ENCODE peak calls at places on chromosomes 5 and 9, in six cellular contexts. C is stomach, R is OCI-LY7, U is skeletal muscle cell, L is body of pancreas, N is Panc1. D is an unnamed sample.

GRCh38 chr9:37417857-37418618 is 4.5 kb upstream of the GRHPR start:
- DNase-seq in L (peak), R (no peak), N (no peak), U (no peak), C (no peak), D (no peak)

GRCh38 chr9:103371152-103371551 is 376.0 kb downstream of the CYLC2 start:
- DNase-seq in N (no peak), L (no peak), U (no peak), R (no peak), C (no peak), D (no peak)

GRCh38 chr9:132003904-132004303 is 75.8 kb downstream of the MED27 start:
- DNase-seq in U (no peak), N (no peak), R (no peak), C (no peak), L (no peak), D (no peak)

GRCh38 chr5:134114886-134115805 is 665 bp downstream of the TCF7 start:
- DNase-seq in N (no peak), L (peak), R (peak), U (no peak), C (peak), D (no peak)

GRCh38 chr5:137431051-137431450 is 68.1 kb downstream of the SPOCK1 start:
- DNase-seq in R (no peak), L (no peak), N (no peak), U (no peak), C (no peak), D (no peak)

GRCh38 chr5:107796797-107797196 is 126.1 kb upstream of the EFNA5 start:
- DNase-seq in N (no peak), U (no peak), L (no peak), C (no peak), R (no peak), D (no peak)

GRCh38 chr9:81892440-81892839 is 35.8 kb upstream of the SPATA31D4 start:
- DNase-seq in U (no peak), N (no peak), R (no peak), L (no peak), C (no peak), D (no peak)

GRCh38 chr9:107486674-107487520 is 2.7 kb downstream of the KLF4 start:
- DNase-seq in U (no peak), L (no peak), N (no peak), R (no peak), C (peak), D (no peak)

GRCh38 chr5:146344155-146345118 is 5.8 kb downstream of the POU4F3 start:
- DNase-seq in N (no peak), L (no peak), C (no peak), R (no peak), U (no peak), D (no peak)

GRCh38 chr5:146345240-146345577 is 6.6 kb downstream of the POU4F3 start:
- DNase-seq in R (no peak), L (no peak), N (no peak), C (no peak), U (no peak), D (no peak)

GRCh38 chr5:146341854-146342253 is 3.2 kb downstream of the POU4F3 start:
- DNase-seq in R (no peak), L (no peak), U (no peak), N (no peak), C (no peak), D (no peak)

GRCh38 chr5:146342519-146342881 is 3.9 kb downstream of the POU4F3 start:
- DNase-seq in C (no peak), R (no peak), L (no peak), N (no peak), U (no peak), D (no peak)

GRCh38 chr5:146342882-146343865 is 4.5 kb downstream of the POU4F3 start:
- DNase-seq in R (no peak), N (no peak), U (no peak), C (no peak), L (no peak), D (no peak)
- H3K4me3 ChIP-seq in R (no peak), N (no peak), U (no peak), C (no peak), L (no peak), D (no peak)

DNA sequence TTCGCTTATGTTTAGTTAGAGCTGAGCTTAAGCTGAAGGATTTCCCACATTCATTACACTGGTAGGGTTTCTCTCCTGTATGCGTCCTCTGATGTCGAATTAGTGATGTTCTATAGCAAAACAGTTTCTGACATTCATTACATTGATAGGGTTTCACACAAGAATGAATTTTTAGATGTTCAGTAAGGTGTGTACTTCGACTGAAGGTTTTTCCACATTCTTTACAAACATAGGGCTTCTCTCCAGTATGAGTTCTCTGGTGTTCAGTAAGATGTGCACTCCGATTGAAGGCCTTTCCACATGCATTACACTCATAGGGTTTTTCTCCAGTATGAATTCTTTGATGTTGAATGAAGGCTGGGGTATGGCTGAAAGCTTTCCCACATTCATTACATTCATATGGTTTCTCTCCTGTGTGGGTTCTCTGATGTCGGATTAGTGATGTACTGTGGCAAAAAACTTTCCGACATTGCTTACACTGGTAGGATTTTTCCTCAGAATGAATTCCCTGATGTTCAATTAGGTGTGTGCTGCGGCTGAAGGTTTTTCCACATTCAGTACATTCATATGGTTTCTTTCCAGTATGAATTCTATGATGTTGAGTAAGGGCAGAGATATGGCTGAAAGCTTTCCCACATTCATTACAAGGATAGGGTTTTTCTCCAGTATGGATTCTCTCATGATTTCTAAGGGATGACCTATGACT is 14.6 kb downstream of the ZNF883 start:
- DNase-seq in R (no peak), N (no peak), C (no peak), L (no peak), U (no peak), D (no peak)
- H3K4me3 ChIP-seq in R (no peak), N (no peak), C (no peak), L (no peak), U (no peak), D (no peak)

GRCh38 chr9:76900884-76901440 is 5.0 kb downstream of the PRUNE2 start:
- DNase-seq in U (no peak), L (no peak), N (no peak), C (no peak), R (no peak), D (no peak)
- H3K4me3 ChIP-seq in U (no peak), L (no peak), N (no peak), C (peak), R (no peak), D (no peak)

GRCh38 chr9:76863832-76864231 is 42.1 kb downstream of the PRUNE2 start:
- DNase-seq in N (no peak), C (no peak), U (no peak), R (no peak), L (no peak), D (no peak)

GRCh38 chr9:76873056-76873792 is 32.7 kb downstream of the PRUNE2 start:
- DNase-seq in R (no peak), L (no peak), N (no peak), C (no peak), U (peak), D (no peak)

GRCh38 chr9:76866689-76867088 is 39.2 kb downstream of the PRUNE2 start:
- DNase-seq in U (peak), L (no peak), C (no peak), N (peak), R (no peak), D (no peak)

GRCh38 chr9:76873821-76874220 is 32.1 kb downstream of the PRUNE2 start:
- DNase-seq in U (no peak), R (no peak), C (no peak), N (no peak), L (no peak), D (no peak)

DNA sequence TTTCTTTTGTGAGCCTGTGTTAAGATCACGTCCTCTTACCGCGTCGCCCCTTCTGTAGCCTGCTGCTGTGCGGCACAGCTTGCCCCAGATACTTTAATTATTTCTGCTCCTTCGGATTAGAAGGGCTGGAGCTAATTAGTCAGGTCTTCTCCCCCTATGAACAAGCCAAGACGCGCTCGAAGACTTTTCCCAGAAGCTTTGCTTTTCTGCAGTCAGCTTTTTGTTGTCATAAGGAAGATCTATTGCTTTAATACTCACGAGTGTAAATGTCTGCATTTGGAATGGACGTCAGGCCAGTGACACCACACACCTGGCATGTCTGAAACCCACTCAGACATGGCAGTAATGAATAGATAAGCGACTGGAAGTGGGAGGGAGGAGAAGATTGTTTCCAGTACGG is 37.0 kb downstream of the PRUNE2 start:
- DNase-seq in U (no peak), C (no peak), N (no peak), R (no peak), L (no peak), D (no peak)
- H3K4me3 ChIP-seq in U (no peak), C (no peak), N (no peak), R (no peak), L (no peak), D (no peak)

GRCh38 chr9:94134629-94135028 is 50.4 kb downstream of the PTPDC1 start:
- DNase-seq in U (no peak), C (no peak), N (no peak), R (no peak), L (no peak), D (no peak)
- H3K4me3 ChIP-seq in U (no peak), C (no peak), N (no peak), R (no peak), L (no peak), D (no peak)

GRCh38 chr5:65142511-65143011 is 339.2 kb downstream of the ADAMTS6 start:
- DNase-seq in C (no peak), N (no peak), R (no peak), L (no peak), U (no peak), D (no peak)

GRCh38 chr5:65137631-65138030 is 344.1 kb downstream of the ADAMTS6 start:
- DNase-seq in U (no peak), C (no peak), N (no peak), L (no peak), R (no peak), D (no peak)

GRCh38 chr5:65142007-65142406 is 339.7 kb downstream of the ADAMTS6 start:
- DNase-seq in R (no peak), C (no peak), L (no peak), N (no peak), U (no peak), D (no peak)

GRCh38 chr5:65144136-65144871 is 337.4 kb downstream of the ADAMTS6 start:
- DNase-seq in C (no peak), L (no peak), R (no peak), U (no peak), N (no peak), D (no peak)

DNA sequence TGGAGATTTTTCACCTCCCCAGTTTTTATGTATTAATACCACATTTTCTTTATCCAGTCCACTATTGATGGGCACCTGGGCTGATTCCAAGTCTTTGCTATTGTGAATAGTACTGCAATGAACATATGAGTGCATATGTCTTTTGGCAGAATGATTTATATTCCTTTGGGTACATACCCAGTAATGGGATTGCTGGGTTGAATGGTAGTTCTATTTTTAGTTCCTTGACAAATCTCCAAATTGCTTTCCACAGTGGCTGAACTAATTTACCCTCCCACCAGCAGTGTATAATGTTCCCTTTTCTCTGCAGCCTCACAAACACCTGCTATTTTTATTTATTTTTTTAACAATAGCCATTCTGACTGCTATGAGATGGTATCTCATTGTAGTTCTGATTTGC is 340.2 kb downstream of the ADAMTS6 start:
- DNase-seq in R (no peak), C (no peak), U (no peak), L (no peak), N (no peak), D (no peak)
- H3K4me3 ChIP-seq in R (no peak), C (no peak), U (no peak), L (no peak), N (no peak), D (no peak)

D was measured in adrenal gland.